ENCODE peak calls at places on chromosomes 1 and 21, in eight cellular contexts. J, W, G, N, Q, A, M and I are unnamed samples.

GRCh38 chr1:210201671-210202070 is 30.9 kb upstream of the SERTAD4 start:
- DNase-seq in J (no peak), W (no peak), G (no peak), N (no peak), Q (peak; percentile 46), A (no peak), M (peak; percentile 17), I (no peak)

GRCh38 chr1:228768345-228768717 is 33.1 kb downstream of the RHOU start:
- DNase-seq in J (no peak), W (no peak), G (no peak), N (no peak), Q (peak; percentile 46), A (no peak), M (peak; percentile 7), I (peak; percentile 56)

GRCh38 chr1:243325305-243325890 is 69.6 kb downstream of the SDCCAG8 start:
- DNase-seq in J (no peak), W (no peak), G (no peak), N (peak; percentile 43), Q (peak; percentile 62), A (no peak), M (peak; percentile 66), I (peak; percentile 50)

GRCh38 chr1:88463401-88463800 is 220.7 kb upstream of the PKN2 start:
- DNase-seq in J (no peak), W (no peak), G (no peak), N (no peak), Q (no peak), A (no peak), M (no peak), I (no peak)

GRCh38 chr1:243354511-243355153 is 98.8 kb downstream of the SDCCAG8 start:
- DNase-seq in J (no peak), W (no peak), G (no peak), N (peak; percentile 18), Q (peak; percentile 36), A (no peak), M (peak; percentile 38), I (no peak)

GRCh38 chr21:35940074-35940927 is 120.0 kb downstream of the SETD4 start:
- DNase-seq in J (no peak), W (peak; percentile 54), G (no peak), N (peak; percentile 81), Q (peak; percentile 76), A (no peak), M (peak; percentile 88), I (peak; percentile 60)

GRCh38 chr1:101357444-101357986 is 120.7 kb downstream of the S1PR1 start:
- DNase-seq in J (peak; percentile 50), W (peak; percentile 42), G (peak; percentile 60), N (peak; percentile 86), Q (peak; percentile 79), A (no peak), M (peak; percentile 72), I (peak; percentile 75)

GRCh38 chr1:24724345-24725208 is 20.7 kb upstream of the CLIC4 start:
- DNase-seq in J (no peak), W (no peak), G (no peak), N (peak; percentile 45), Q (peak; percentile 70), A (no peak), M (peak; percentile 43), I (peak; percentile 69)

GRCh38 chr1:55285849-55286248 is 70.7 kb upstream of the USP24 start:
- DNase-seq in J (no peak), W (no peak), G (no peak), N (no peak), Q (peak; percentile 14), A (no peak), M (no peak), I (no peak)

GRCh38 chr1:29749546-29749945 is 513.2 kb downstream of the PTPRU start:
- DNase-seq in J (no peak), W (no peak), G (no peak), N (no peak), Q (no peak), A (peak; percentile 9), M (no peak), I (no peak)

GRCh38 chr1:162587347-162587746 is 25.8 kb downstream of the UAP1 start:
- DNase-seq in J (no peak), W (no peak), G (no peak), N (no peak), Q (no peak), A (no peak), M (no peak), I (no peak)

GRCh38 chr1:103180660-103181059 is 72.3 kb upstream of the COL11A1 start:
- DNase-seq in J (no peak), W (no peak), G (no peak), N (peak; percentile 12), Q (peak; percentile 70), A (no peak), M (peak; percentile 76), I (peak; percentile 83)

GRCh38 chr1:26132128-26132824 is 20.7 kb downstream of the PDIK1L start:
- DNase-seq in J (no peak), W (no peak), G (no peak), N (no peak), Q (no peak), A (no peak), M (no peak), I (no peak)

GRCh38 chr1:219555031-219555667 is 57.8 kb downstream of the ZC3H11B start:
- DNase-seq in J (no peak), W (no peak), G (no peak), N (peak; percentile 59), Q (peak; percentile 52), A (no peak), M (peak; percentile 79), I (no peak)

GRCh38 chr1:151905070-151905442 is 4.3 kb downstream of the THEM4 start:
- DNase-seq in J (peak; percentile 36), W (no peak), G (peak; percentile 54), N (no peak), Q (peak; percentile 60), A (no peak), M (no peak), I (no peak)

GRCh38 chr1:61138305-61138704 is 55.9 kb downstream of the NFIA start:
- DNase-seq in J (no peak), W (no peak), G (no peak), N (no peak), Q (no peak), A (no peak), M (no peak), I (no peak)

GRCh38 chr21:29297483-29298347 is 1.0 kb upstream of the BACH1 start:
- DNase-seq in J (no peak), W (no peak), G (no peak), N (no peak), Q (no peak), A (peak; percentile 62), M (no peak), I (no peak)

GRCh38 chr1:244918422-244919319 is 54.3 kb upstream of the HNRNPU start:
- DNase-seq in J (peak; percentile 47), W (no peak), G (peak; percentile 66), N (peak; percentile 58), Q (peak; percentile 35), A (no peak), M (peak; percentile 59), I (no peak)

GRCh38 chr1:180862305-180862704 is 50.4 kb upstream of the KIAA1614 start:
- DNase-seq in J (no peak), W (no peak), G (no peak), N (no peak), Q (no peak), A (no peak), M (peak; percentile 4), I (no peak)

GRCh38 chr1:229130028-229130668 is 140.8 kb upstream of the RAB4A start:
- DNase-seq in J (no peak), W (no peak), G (no peak), N (no peak), Q (no peak), A (no peak), M (no peak), I (no peak)

GRCh38 chr1:154866995-154867795 is 2.9 kb downstream of the KCNN3 start:
- DNase-seq in J (no peak), W (peak; percentile 22), G (no peak), N (peak; percentile 90), Q (peak; percentile 87), A (no peak), M (peak; percentile 93), I (peak; percentile 76)

GRCh38 chr1:162973381-162973795 is 95.8 kb upstream of the RGS4 start:
- DNase-seq in J (no peak), W (no peak), G (no peak), N (peak; percentile 75), Q (peak; percentile 59), A (no peak), M (peak; percentile 90), I (peak; percentile 66)

GRCh38 chr1:111747282-111747734 is 8.1 kb upstream of the INKA2 start:
- DNase-seq in J (peak; percentile 38), W (no peak), G (peak; percentile 47), N (peak; percentile 62), Q (peak; percentile 78), A (no peak), M (peak; percentile 87), I (peak; percentile 63)

GRCh38 chr21:34530264-34530663 is 18.3 kb upstream of the KCNE1 start:
- DNase-seq in J (no peak), W (no peak), G (no peak), N (peak; percentile 58), Q (peak; percentile 78), A (no peak), M (peak; percentile 74), I (peak; percentile 60)

GRCh38 chr1:38141483-38141882 is 94.9 kb upstream of the POU3F1 start:
- DNase-seq in J (no peak), W (no peak), G (no peak), N (no peak), Q (no peak), A (no peak), M (no peak), I (no peak)

GRCh38 chr1:32967863-32968571 is 3.4 kb upstream of the RNF19B start:
- DNase-seq in J (no peak), W (no peak), G (no peak), N (no peak), Q (peak; percentile 82), A (no peak), M (peak; percentile 84), I (no peak)

GRCh38 chr1:167752219-167752985 is 30.6 kb downstream of the MPZL1 start:
- DNase-seq in J (no peak), W (no peak), G (no peak), N (peak; percentile 18), Q (peak; percentile 43), A (no peak), M (peak; percentile 62), I (no peak)

GRCh38 chr1:89557954-89558353 is 33.3 kb downstream of the LRRC8B start:
- DNase-seq in J (no peak), W (no peak), G (no peak), N (no peak), Q (peak; percentile 50), A (no peak), M (peak; percentile 7), I (peak; percentile 11)

GRCh38 chr1:108199231-108199657 is 899 bp downstream of the SLC25A24 start:
- DNase-seq in J (no peak), W (no peak), G (no peak), N (peak; percentile 36), Q (peak; percentile 74), A (no peak), M (peak; percentile 62), I (peak; percentile 58)

GRCh38 chr1:112849967-112850641 is 105.9 kb downstream of the SLC16A1 start:
- DNase-seq in J (no peak), W (no peak), G (no peak), N (no peak), Q (no peak), A (no peak), M (peak; percentile 42), I (no peak)

GRCh38 chr1:242411906-242412305 is 112.6 kb downstream of the PLD5 start:
- DNase-seq in J (no peak), W (no peak), G (no peak), N (no peak), Q (no peak), A (no peak), M (no peak), I (no peak)

GRCh38 chr1:21317035-21317689 is 26.9 kb upstream of the ECE1 start:
- DNase-seq in J (no peak), W (no peak), G (no peak), N (peak; percentile 90), Q (no peak), A (peak; percentile 99), M (peak; percentile 97), I (no peak)

GRCh38 chr1:107277022-107277421 is 136.2 kb downstream of the NTNG1 start:
- DNase-seq in J (no peak), W (no peak), G (no peak), N (peak; percentile 66), Q (peak; percentile 60), A (no peak), M (peak; percentile 84), I (peak; percentile 27)

GRCh38 chr1:236159704-236160539 is 17.6 kb downstream of the GPR137B start:
- DNase-seq in J (no peak), W (no peak), G (no peak), N (no peak), Q (peak; percentile 26), A (no peak), M (no peak), I (no peak)